ENCODE peak calls at places on chromosomes 5 and 9, in eight cellular contexts. P is stimulated activated naive CD8-positive, alpha-beta T cell treated with anti-CD3 and anti-CD28 coated beads, Interleukin-15, Interleukin-2, amounts not matched to agents 100 U/mL and 50 U/mL, for 24 hours; I is SK-N-SH treated with all-trans-retinoic acid at 6 μM for 48 hours; O is CD4-positive, CD25-positive, alpha-beta regulatory T cell; A is activated naive CD8-positive, alpha-beta T cell treated with anti-CD3 and anti-CD28 coated beads, Interleukin-2, amount 10 ng/mL, durations not matched to agents 7 days and 5 days; Y is psoas muscle; K is left lung; W is activated T-cell treated with anti-CD3 and anti-CD28 coated beads, Interleukin-2, amount 50 U/mL, for 72 hours. C is an unnamed sample.

GRCh38 chr9:89234636-89235035 is 56.0 kb upstream of the SHC3 start:
- ATAC-seq in P (peak), I (peak), O (no peak), A (peak), Y (no peak), K (peak), W (peak), C (peak)

GRCh38 chr5:81370912-81371311 is 23.0 kb downstream of the ACOT12 start:
- ATAC-seq in P (no peak), I (no peak), O (no peak), A (no peak), Y (no peak), K (no peak), W (no peak), C (no peak)

GRCh38 chr5:148970228-148970627 is 92.6 kb downstream of the SH3TC2 start:
- ATAC-seq in P (no peak), I (no peak), O (no peak), A (no peak), Y (no peak), K (no peak), W (no peak), C (no peak)

GRCh38 chr9:4933177-4933576 is 51.9 kb upstream of the JAK2 start:
- ATAC-seq in P (no peak), I (no peak), O (no peak), A (no peak), Y (no peak), K (peak), W (no peak), C (no peak)

GRCh38 chr5:101393795-101394450 is 490.8 kb upstream of the ST8SIA4 start:
- ATAC-seq in P (no peak), I (no peak), O (no peak), A (no peak), Y (no peak), K (no peak), W (no peak), C (no peak)

GRCh38 chr5:68409259-68409658 is 193.7 kb downstream of the PIK3R1 start:
- ATAC-seq in P (no peak), I (no peak), O (no peak), A (no peak), Y (peak), K (no peak), W (no peak), C (no peak)

GRCh38 chr9:112248722-112249121 is 73.6 kb upstream of the SUSD1 start:
- ATAC-seq in P (peak), I (peak), O (no peak), A (no peak), Y (no peak), K (no peak), W (no peak), C (peak)

GRCh38 chr9:137423001-137423809 is at the start of the genes EXD3 and NOXA1:
- ATAC-seq in P (peak), I (peak), O (peak), A (peak), Y (peak), K (peak), W (peak), C (peak)

GRCh38 chr9:115191667-115192066 is 73.7 kb upstream of the TNC start:
- ATAC-seq in P (no peak), I (no peak), O (no peak), A (no peak), Y (no peak), K (no peak), W (no peak), C (no peak)

GRCh38 chr9:132210472-132211145 is 48.8 kb downstream of the NTNG2 start:
- ATAC-seq in P (no peak), I (no peak), O (no peak), A (no peak), Y (no peak), K (no peak), W (peak), C (peak)

GRCh38 chr5:160390787-160391696 is 8.8 kb downstream of the FAM200C start:
- ATAC-seq in P (no peak), I (peak), O (no peak), A (no peak), Y (no peak), K (peak), W (no peak), C (no peak)

GRCh38 chr5:77306531-77306930 is 96.1 kb downstream of the PDE8B start:
- ATAC-seq in P (no peak), I (no peak), O (no peak), A (no peak), Y (no peak), K (peak), W (no peak), C (no peak)

GRCh38 chr5:112367400-112367799 is 51.7 kb downstream of the EPB41L4A start:
- ATAC-seq in P (no peak), I (no peak), O (no peak), A (no peak), Y (no peak), K (no peak), W (no peak), C (no peak)

GRCh38 chr5:124744170-124744911 is 2.1 kb downstream of the ZNF608 start:
- ATAC-seq in P (no peak), I (peak), O (no peak), A (no peak), Y (no peak), K (peak), W (no peak), C (no peak)

GRCh38 chr5:75651575-75651974 is 40.3 kb downstream of the ANKDD1B start:
- ATAC-seq in P (no peak), I (no peak), O (no peak), A (no peak), Y (no peak), K (no peak), W (no peak), C (no peak)

GRCh38 chr9:69076550-69076949 is 41.0 kb downstream of the FXN start:
- ATAC-seq in P (no peak), I (no peak), O (no peak), A (no peak), Y (no peak), K (no peak), W (no peak), C (no peak)

GRCh38 chr9:84315278-84315877 is 25.2 kb downstream of the SLC28A3 start:
- ATAC-seq in P (peak), I (peak), O (no peak), A (peak), Y (no peak), K (peak), W (peak), C (peak)

GRCh38 chr9:104905931-104906330 is 22.0 kb downstream of the ABCA1 start:
- ATAC-seq in P (no peak), I (no peak), O (no peak), A (no peak), Y (no peak), K (no peak), W (no peak), C (no peak)

GRCh38 chr5:58934629-58935097 is 351.8 kb downstream of the RAB3C start:
- ATAC-seq in P (no peak), I (no peak), O (no peak), A (no peak), Y (no peak), K (no peak), W (no peak), C (peak)

GRCh38 chr5:54146906-54147305 is 163.5 kb downstream of the ARL15 start:
- ATAC-seq in P (no peak), I (no peak), O (no peak), A (no peak), Y (no peak), K (no peak), W (no peak), C (no peak)

GRCh38 chr9:130421802-130422276 is 22.9 kb upstream of the ASS1 start:
- ATAC-seq in P (no peak), I (peak), O (no peak), A (no peak), Y (no peak), K (no peak), W (no peak), C (no peak)

GRCh38 chr5:68534131-68534940 is 318.8 kb downstream of the PIK3R1 start:
- ATAC-seq in P (no peak), I (no peak), O (no peak), A (no peak), Y (no peak), K (peak), W (no peak), C (no peak)

GRCh38 chr5:179118756-179119414 is 58.7 kb downstream of the ZNF354C start:
- ATAC-seq in P (no peak), I (no peak), O (no peak), A (no peak), Y (no peak), K (no peak), W (no peak), C (no peak)

GRCh38 chr9:13140843-13141592 is 138.5 kb downstream of the MPDZ start:
- ATAC-seq in P (no peak), I (no peak), O (no peak), A (no peak), Y (peak), K (no peak), W (no peak), C (no peak)

GRCh38 chr9:136533775-136534157 is 12.1 kb downstream of the NOTCH1 start:
- ATAC-seq in P (peak), I (no peak), O (peak), A (peak), Y (no peak), K (peak), W (peak), C (peak)

GRCh38 chr5:55338092-55338613 is 30.4 kb downstream of the MTREX start:
- ATAC-seq in P (no peak), I (no peak), O (no peak), A (no peak), Y (no peak), K (no peak), W (peak), C (peak)

GRCh38 chr5:155767480-155767879 is 559.5 kb upstream of the SGCD start:
- ATAC-seq in P (no peak), I (no peak), O (no peak), A (no peak), Y (peak), K (no peak), W (peak), C (no peak)

GRCh38 chr5:159135896-159136531 is 36.3 kb upstream of the EBF1 start:
- ATAC-seq in P (peak), I (peak), O (no peak), A (no peak), Y (no peak), K (peak), W (no peak), C (no peak)

GRCh38 chr9:85142461-85143401 is 473.2 kb downstream of the NTRK2 start:
- ATAC-seq in P (no peak), I (no peak), O (no peak), A (no peak), Y (no peak), K (peak), W (no peak), C (no peak)

GRCh38 chr5:22372826-22373660 is 480.1 kb downstream of the CDH12 start:
- ATAC-seq in P (no peak), I (no peak), O (no peak), A (no peak), Y (no peak), K (no peak), W (no peak), C (no peak)

C was measured in activated T-helper 17 cell treated with anti-CD3 and anti-CD28 coated beads, Interleukin-2, amount 50 U/mL, for 72 hours.